ENCODE peak calls at places on chromosomes 7 and 10, in nine cellular contexts. B is cerebellar cortex, J is Right ventricle myocardium superior, G is caudate nucleus, K is dorsolateral prefrontal cortex, U is T follicular helper cell, A is Calu3, M is H7, L is B cell. W is an unnamed sample.

GRCh38 chr10:86113044-86113443 is 253.6 kb downstream of the GRID1 start:
- DNase-seq in J (no peak), K (no peak), B (no peak), A (no peak), L (no peak), G (no peak), U (no peak), M (no peak), W (no peak)

GRCh38 chr7:88090671-88091070 is 129.2 kb downstream of the SRI start:
- DNase-seq in U (no peak), L (no peak), G (no peak), M (no peak), K (no peak), A (no peak), J (no peak), B (no peak), W (no peak)

GRCh38 chr10:48482207-48482606 is 122.7 kb downstream of the ARHGAP22 start:
- DNase-seq in K (no peak), G (no peak), A (no peak), B (no peak), U (no peak), M (no peak), J (no peak), L (no peak), W (no peak)

GRCh38 chr10:8563478-8563877 is 509.0 kb downstream of the GATA3 start:
- DNase-seq in J (no peak), M (no peak), B (no peak), K (no peak), L (no peak), A (no peak), U (no peak), G (no peak), W (no peak)

GRCh38 chr10:85598646-85599045 is 767.9 kb downstream of the GRID1 start:
- DNase-seq in U (no peak), A (no peak), M (no peak), L (no peak), J (no peak), K (no peak), G (no peak), B (no peak), W (no peak)

GRCh38 chr7:77327932-77328628 is 88.1 kb downstream of the GSAP start:
- DNase-seq in A (no peak), M (no peak), K (no peak), L (no peak), U (no peak), J (peak), G (no peak), B (no peak), W (no peak)

GRCh38 chr7:47521041-47521795 is 60.7 kb downstream of the TNS3 start:
- DNase-seq in L (no peak), J (no peak), U (no peak), G (no peak), K (no peak), M (peak), A (no peak), B (no peak), W (no peak)

GRCh38 chr10:116589911-116590310 is 848 bp upstream of the PNLIPRP1 start:
- DNase-seq in J (no peak), M (no peak), U (no peak), K (no peak), A (no peak), B (no peak), L (no peak), G (no peak), W (no peak)

GRCh38 chr7:105885386-105886111 is 9.2 kb upstream of the ATXN7L1 start:
- DNase-seq in L (no peak), A (no peak), G (no peak), U (no peak), M (no peak), J (no peak), K (no peak), B (no peak), W (no peak)

GRCh38 chr7:74305987-74306736 is 17.0 kb downstream of the CLIP2 start:
- DNase-seq in U (no peak), M (peak), G (peak), B (no peak), K (peak), A (no peak), J (no peak), L (no peak), W (no peak)

GRCh38 chr7:114922151-114922651 is 307 bp downstream of the MDFIC start:
- DNase-seq in J (peak), L (peak), G (no peak), B (no peak), A (peak), U (peak), K (no peak), M (peak), W (peak)

GRCh38 chr10:17209931-17210330 is 8.5 kb upstream of the TRDMT1 start:
- DNase-seq in L (no peak), K (no peak), U (no peak), G (no peak), B (no peak), M (no peak), A (no peak), J (no peak), W (no peak)

GRCh38 chr7:95794917-95795515 is 22.7 kb downstream of the DYNC1I1 start:
- DNase-seq in L (no peak), U (no peak), B (no peak), M (peak), J (no peak), G (no peak), A (peak), K (no peak), W (no peak)

GRCh38 chr10:131452926-131453771 is 141.6 kb upstream of the TCERG1L start:
- DNase-seq in U (no peak), J (peak), B (peak), A (no peak), L (no peak), K (peak), G (peak), M (peak), W (no peak)

GRCh38 chr7:151901313-151901669 is 24.4 kb upstream of the PRKAG2 start:
- DNase-seq in K (no peak), U (no peak), B (no peak), J (no peak), A (no peak), M (peak), L (no peak), G (no peak), W (no peak)

GRCh38 chr7:69436944-69437343 is 161.3 kb upstream of the AUTS2 start:
- DNase-seq in G (no peak), A (no peak), J (no peak), B (no peak), M (no peak), K (no peak), L (no peak), U (no peak), W (no peak)

GRCh38 chr10:119253433-119254174 is 46.2 kb downstream of the GRK5 start:
- DNase-seq in K (no peak), M (peak), U (no peak), A (peak), J (peak), B (no peak), L (no peak), G (no peak), W (no peak)